ENCODE peak calls at places on chromosomes 5 and 9, in eight cellular contexts. N is AML-193; M is 8988T; S is AG09309; P is Right ventricle myocardium inferior; I is sigmoid colon; K is CD4-positive, alpha-beta T cell; X is cardiac muscle cell. E is an unnamed sample.

GRCh38 chr9:133188006-133188842 is 20.8 kb downstream of the OBP2B start:
- DNase-seq in K (no peak), I (peak; percentile 40), N (no peak), P (no peak), X (peak; percentile 62), S (no peak), M (peak; percentile 82), E (peak; percentile 41)

GRCh38 chr5:57277085-57277484 is 103.2 kb downstream of the GPBP1 start:
- DNase-seq in K (no peak), P (no peak), S (no peak), N (peak; percentile 16), X (no peak), I (no peak), M (no peak), E (peak; percentile 40)

GRCh38 chr9:84711936-84712335 is 42.4 kb downstream of the NTRK2 start:
- DNase-seq in X (no peak), P (no peak), S (peak; percentile 2), M (no peak), I (no peak), N (peak; percentile 1), K (no peak), E (peak; percentile 79)

GRCh38 chr5:133393776-133394476 is 218.4 kb downstream of the FSTL4 start:
- DNase-seq in M (no peak), K (no peak), S (no peak), N (no peak), P (no peak), X (no peak), I (no peak), E (no peak)

GRCh38 chr5:61916621-61917620 is 389.1 kb upstream of the KIF2A start:
- DNase-seq in I (no peak), N (no peak), K (no peak), X (no peak), P (no peak), S (peak; percentile 7), M (no peak), E (peak; percentile 91)

GRCh38 chr9:36101916-36102741 is 34.4 kb upstream of the GLIPR2 start:
- DNase-seq in P (no peak), M (no peak), I (no peak), N (no peak), K (no peak), S (peak; percentile 94), X (no peak), E (peak; percentile 74)

GRCh38 chr9:34382879-34383278 is 6.2 kb upstream of the MYORG start:
- DNase-seq in M (no peak), N (no peak), I (no peak), K (no peak), X (no peak), P (no peak), S (no peak), E (no peak)

GRCh38 chr5:159947708-159948358 is 31.6 kb downstream of the ADRA1B start:
- DNase-seq in P (no peak), M (no peak), S (peak; percentile 55), N (no peak), K (no peak), X (no peak), I (no peak), E (no peak)

GRCh38 chr9:133075925-133076324 is 14.1 kb downstream of the CEL start:
- DNase-seq in S (peak; percentile 53), K (no peak), M (no peak), I (no peak), X (no peak), N (no peak), P (no peak), E (no peak)

GRCh38 chr5:100902406-100903035 is 561 bp downstream of the ST8SIA4 start:
- DNase-seq in P (no peak), N (peak; percentile 33), I (no peak), M (no peak), S (no peak), X (no peak), K (no peak), E (no peak)

GRCh38 chr5:95564450-95564849 is 9.5 kb downstream of the ARSK start:
- DNase-seq in X (no peak), S (no peak), P (no peak), N (no peak), I (no peak), M (no peak), K (no peak), E (no peak)

GRCh38 chr5:5490774-5491347 is 68.4 kb downstream of the ICE1 start:
- DNase-seq in N (no peak), X (no peak), S (no peak), M (no peak), K (no peak), I (no peak), P (no peak), E (no peak)

GRCh38 chr9:89663264-89663970 is 58.6 kb downstream of the GADD45G start:
- DNase-seq in P (no peak), K (no peak), S (no peak), N (no peak), X (no peak), I (peak; percentile 57), M (no peak), E (no peak)

GRCh38 chr5:164235176-164235914 is 729.9 kb downstream of the MAT2B start:
- DNase-seq in N (no peak), I (no peak), M (no peak), K (no peak), P (no peak), X (no peak), S (peak; percentile 14), E (peak; percentile 17)

GRCh38 chr5:36378551-36378950 is 76.8 kb upstream of the RANBP3L start:
- DNase-seq in M (no peak), X (no peak), I (no peak), K (no peak), S (no peak), P (no peak), N (no peak), E (peak; percentile 38)

GRCh38 chr9:34380511-34381315 is 4.0 kb upstream of the MYORG start:
- DNase-seq in S (no peak), N (peak; percentile 24), X (peak; percentile 83), I (peak; percentile 89), P (peak; percentile 90), K (peak; percentile 74), M (peak; percentile 95), E (peak; percentile 91)

GRCh38 chr9:137893670-137894069 is 16.1 kb downstream of the CACNA1B start:
- DNase-seq in M (no peak), I (no peak), P (no peak), S (no peak), K (no peak), N (no peak), X (no peak), E (no peak)

GRCh38 chr5:56346044-56346710 is 113.0 kb upstream of the ANKRD55 start:
- DNase-seq in K (no peak), N (no peak), X (no peak), P (no peak), S (no peak), I (no peak), M (no peak), E (no peak)

GRCh38 chr5:158634713-158635112 is 465.0 kb downstream of the EBF1 start:
- DNase-seq in K (no peak), X (no peak), M (no peak), I (peak; percentile 75), N (no peak), P (no peak), S (peak; percentile 46), E (no peak)